ENCODE peak calls at places on chromosomes 2 and 18, in nine cellular contexts. T is prostate gland, V is H1, X is K562, K is transverse colon, Z is spleen, F is endothelial cell of umbilical vein, M is HCT116, D is GM23338. P is an unnamed sample.

GRCh38 chr2:234444888-234445287 is 52.0 kb downstream of the ARL4C start:
- DNase-seq in T (no peak), V (no peak), X (no peak), K (peak; percentile 45), Z (peak; percentile 91), F (peak; percentile 93), M (no peak), D (no peak), P (no peak)

GRCh38 chr2:66497706-66498596 is 63.0 kb downstream of the MEIS1 start:
- DNase-seq in T (no peak), V (no peak), X (no peak), K (no peak), Z (no peak), F (no peak), M (no peak), D (no peak), P (no peak)

GRCh38 chr2:210225461-210225798 is 183 bp upstream of the ACADL start:
- DNase-seq in T (no peak), V (no peak), X (no peak), K (no peak), Z (no peak), F (peak; percentile 15), M (no peak), D (no peak), P (no peak)

GRCh38 chr18:44198296-44199284 is 482.1 kb upstream of the SETBP1 start:
- DNase-seq in T (no peak), V (no peak), X (no peak), K (peak; percentile 8), Z (no peak), F (no peak), M (no peak), D (no peak), P (no peak)

GRCh38 chr2:207600211-207600610 is 25.0 kb downstream of the METTL21A start:
- DNase-seq in T (no peak), V (no peak), X (no peak), K (no peak), Z (no peak), F (no peak), M (no peak), D (no peak), P (no peak)

GRCh38 chr2:70746076-70746475 is 21.9 kb downstream of the ADD2 start:
- DNase-seq in T (no peak), V (no peak), X (no peak), K (no peak), Z (no peak), F (no peak), M (no peak), D (no peak), P (no peak)

GRCh38 chr18:9627642-9628041 is 13.3 kb upstream of the PPP4R1 start:
- DNase-seq in T (no peak), V (no peak), X (no peak), K (no peak), Z (no peak), F (no peak), M (no peak), D (peak; percentile 46), P (no peak)

GRCh38 chr2:157959249-157959648 is 83.1 kb upstream of the ACVR1 start:
- DNase-seq in T (no peak), V (no peak), X (no peak), K (no peak), Z (no peak), F (no peak), M (no peak), D (no peak), P (no peak)

GRCh38 chr2:121088251-121089004 is 196.6 kb downstream of the TFCP2L1 start:
- DNase-seq in T (no peak), V (no peak), X (no peak), K (no peak), Z (no peak), F (no peak), M (no peak), D (no peak), P (no peak)

GRCh38 chr2:63012541-63012940 is 38.1 kb upstream of the OTX1 start:
- DNase-seq in T (no peak), V (no peak), X (no peak), K (no peak), Z (no peak), F (no peak), M (no peak), D (no peak), P (no peak)

DNA sequence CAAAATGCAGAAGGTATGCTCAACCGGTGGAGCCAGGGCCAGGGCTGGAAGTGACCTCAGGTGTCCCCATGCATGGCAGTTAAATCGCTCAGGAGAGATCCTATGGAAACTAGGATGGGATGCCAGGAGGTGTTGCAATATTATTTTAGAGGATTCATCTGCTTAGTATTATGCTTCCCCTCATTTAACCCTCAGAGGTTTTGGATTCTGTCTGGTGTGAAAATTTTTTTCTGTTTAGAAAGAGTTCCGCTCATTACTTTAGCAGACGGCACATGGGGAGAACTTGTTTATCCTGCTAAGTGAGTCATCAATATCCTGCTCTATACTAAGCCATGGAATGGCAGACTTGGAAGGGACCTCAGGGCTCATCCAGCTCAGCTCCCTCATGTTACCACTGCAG is 42.5 kb downstream of the TRIB2 start:
- DNase-seq in T (no peak), V (no peak), X (no peak), K (no peak), Z (no peak), F (peak; percentile 42), M (no peak), D (no peak), P (no peak)
- TF ChIP-seq POLR2AphosphoS5 in T (no peak), V (no peak), X (no peak), K (peak; percentile 53), Z (no peak), F (no peak), M (no peak), D (no peak), P (no peak)

DNA sequence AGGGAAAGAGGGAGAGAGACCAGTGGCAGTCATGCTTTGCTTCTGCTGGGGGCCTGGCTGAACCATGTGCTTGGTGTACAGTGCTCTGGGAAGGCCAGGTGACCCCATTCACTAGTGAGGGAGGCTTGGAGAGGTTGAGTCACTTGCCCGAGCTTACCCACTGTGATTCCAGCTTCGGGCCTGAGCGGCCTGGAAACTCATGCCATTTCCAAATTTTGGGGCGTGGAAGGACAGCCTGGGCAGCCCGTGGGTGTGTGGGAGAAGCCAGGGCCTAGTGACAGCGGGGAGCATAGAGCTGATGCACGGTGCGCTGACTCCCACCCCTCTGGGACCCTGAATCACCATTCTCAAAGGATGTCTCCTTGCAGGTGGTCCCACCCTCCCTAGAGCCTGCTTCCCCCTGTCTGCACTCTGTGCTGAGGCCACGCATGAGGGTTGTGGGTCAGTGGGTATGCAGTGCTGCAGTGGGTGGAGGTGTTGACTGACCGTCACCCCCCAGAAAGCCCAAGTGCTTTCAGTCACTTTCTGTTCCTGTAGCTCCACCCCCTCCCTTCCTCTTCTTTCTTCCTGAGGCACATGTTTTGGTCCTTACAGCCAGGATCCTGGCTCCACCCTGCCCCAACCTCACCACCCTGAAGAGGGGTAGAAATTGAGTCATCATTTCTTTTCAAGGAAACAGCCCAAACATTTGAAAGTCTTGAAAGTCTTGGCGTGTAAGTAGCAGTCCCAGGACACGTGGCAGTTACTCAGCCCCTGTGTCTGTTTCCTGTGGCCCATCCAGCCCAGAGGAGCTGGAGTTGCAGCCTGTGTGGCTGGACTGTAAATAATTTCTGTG is 69.3 kb upstream of the MCFD2 start:
- DNase-seq in T (peak; percentile 27), V (no peak), X (peak; percentile 41), K (peak; percentile 56), Z (peak; percentile 72), F (peak; percentile 84), M (peak; percentile 69), D (no peak), P (no peak)
- TF ChIP-seq POLR2AphosphoS5 in T (peak; percentile 58), V (no peak), X (no peak), K (peak; percentile 46), Z (peak; percentile 16), F (peak; percentile 67), M (peak; percentile 58), D (no peak), P (no peak)

GRCh38 chr18:4455113-4455811 is at the start of gene DLGAP1:
- DNase-seq in T (peak; percentile 65), V (peak; percentile 51), X (no peak), K (peak; percentile 56), Z (peak; percentile 74), F (no peak), M (no peak), D (peak; percentile 87), P (peak; percentile 73)
- TF ChIP-seq POLR2AphosphoS5 in T (peak; percentile 34), V (peak; percentile 53), X (no peak), K (no peak), Z (peak; percentile 42), F (no peak), M (no peak), D (peak; percentile 83), P (no peak)

GRCh38 chr2:174439323-174439722 is 43.8 kb downstream of the SCRN3 start:
- DNase-seq in T (no peak), V (no peak), X (no peak), K (no peak), Z (no peak), F (no peak), M (no peak), D (no peak), P (no peak)

GRCh38 chr2:174438146-174438886 is 42.8 kb downstream of the SCRN3 start:
- DNase-seq in T (no peak), V (no peak), X (no peak), K (no peak), Z (no peak), F (peak; percentile 48), M (no peak), D (no peak), P (no peak)

GRCh38 chr2:174442546-174443510 is 44.0 kb downstream of the GPR155 start:
- DNase-seq in T (no peak), V (no peak), X (no peak), K (no peak), Z (no peak), F (no peak), M (peak; percentile 26), D (peak; percentile 20), P (no peak)

GRCh38 chr2:174436351-174436750 is 40.8 kb downstream of the SCRN3 start:
- DNase-seq in T (no peak), V (no peak), X (no peak), K (no peak), Z (no peak), F (peak; percentile 77), M (no peak), D (no peak), P (no peak)

GRCh38 chr2:174439950-174440349 is 44.4 kb downstream of the SCRN3 start:
- DNase-seq in T (no peak), V (no peak), X (no peak), K (no peak), Z (no peak), F (no peak), M (no peak), D (no peak), P (no peak)
- TF ChIP-seq POLR2AphosphoS5 in T (no peak), V (no peak), X (no peak), K (no peak), Z (no peak), F (no peak), M (no peak), D (no peak), P (no peak)

DNA sequence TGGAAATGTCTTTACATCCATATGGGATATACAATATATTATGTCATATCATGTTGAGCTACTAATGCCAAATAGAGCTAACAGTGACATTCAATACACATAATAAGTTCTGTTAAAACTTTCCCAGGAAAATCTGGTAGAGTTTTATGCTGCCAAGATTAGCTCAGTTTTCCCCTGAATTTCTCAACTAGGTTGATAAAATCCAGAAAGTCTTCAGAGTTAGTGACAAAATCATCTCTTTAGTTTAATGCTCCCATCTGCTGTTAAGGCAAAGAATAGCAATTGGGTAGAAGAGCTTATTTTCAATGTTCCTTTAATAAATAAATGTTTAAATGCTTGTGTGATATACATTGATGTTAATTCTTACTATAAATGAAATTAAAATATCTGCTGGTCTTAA is 10.0 kb downstream of the COL3A1 start:
- DNase-seq in T (no peak), V (no peak), X (no peak), K (no peak), Z (no peak), F (peak; percentile 64), M (no peak), D (peak; percentile 20), P (no peak)
- TF ChIP-seq POLR2AphosphoS5 in T (no peak), V (no peak), X (no peak), K (no peak), Z (no peak), F (no peak), M (no peak), D (no peak), P (no peak)